ENCODE peak calls at places on chromosomes 7 and 10, in eight cellular contexts. F, O, Z, V, S, D, A and I are unnamed samples.

GRCh38 chr7:124155400-124156022 is 122.6 kb upstream of the TMEM229A start:
- DNase-seq in V (no peak), S (no peak), O (peak), A (peak), Z (no peak), D (no peak), F (no peak), I (no peak)

GRCh38 chr10:35735412-35735811 is 93.3 kb upstream of the FZD8 start:
- DNase-seq in A (peak), S (no peak), F (no peak), D (no peak), V (no peak), O (peak), Z (no peak), I (no peak)

GRCh38 chr10:101771380-101771779 is 4.5 kb downstream of the FGF8 start:
- DNase-seq in A (no peak), F (no peak), V (no peak), O (no peak), S (peak), D (no peak), Z (no peak), I (no peak)

GRCh38 chr10:80357000-80357803 is 621 bp downstream of the DYDC2 start:
- DNase-seq in Z (no peak), S (no peak), A (no peak), O (no peak), F (peak), V (no peak), D (peak), I (peak)

GRCh38 chr7:116200963-116201362 is 9.4 kb upstream of the TES start:
- DNase-seq in S (no peak), F (no peak), V (no peak), O (no peak), D (no peak), A (peak), Z (no peak), I (no peak)

GRCh38 chr7:95209276-95209675 is 115.1 kb downstream of the PON1 start:
- DNase-seq in S (no peak), V (no peak), O (peak), Z (no peak), A (no peak), F (no peak), D (no peak), I (no peak)

GRCh38 chr7:150986099-150986512 is 4.7 kb upstream of the NOS3 start:
- DNase-seq in O (peak), F (peak), A (peak), D (peak), S (peak), V (peak), Z (peak), I (peak)

GRCh38 chr7:1386623-1387220 is 72.5 kb downstream of the MICALL2 start:
- DNase-seq in V (no peak), S (no peak), A (no peak), Z (no peak), O (no peak), D (no peak), F (no peak), I (no peak)

GRCh38 chr10:98088186-98088971 is 46.1 kb upstream of the R3HCC1L start:
- DNase-seq in D (no peak), O (no peak), S (no peak), V (no peak), F (no peak), Z (no peak), A (no peak), I (no peak)

GRCh38 chr10:123093489-123093888 is 42.3 kb upstream of the HMX3 start:
- DNase-seq in F (no peak), A (no peak), O (no peak), V (no peak), Z (no peak), S (no peak), D (no peak), I (no peak)

GRCh38 chr7:8035647-8036518 is 67.3 kb downstream of the GLCCI1 start:
- DNase-seq in O (peak), D (no peak), A (peak), Z (no peak), S (no peak), F (no peak), V (no peak), I (no peak)
- TF ChIP-seq CTCF in O (peak), D (peak), A (peak), Z (peak), S (no peak), F (no peak), V (peak), I (peak)

GRCh38 chr7:73612598-73613269 is 11.6 kb downstream of the MLXIPL start:
- DNase-seq in O (peak), F (no peak), S (no peak), V (no peak), Z (peak), A (peak), D (peak), I (peak)
- TF ChIP-seq CTCF in O (peak), F (no peak), S (no peak), V (no peak), Z (no peak), A (peak), D (no peak), I (no peak)

GRCh38 chr7:16348251-16348650 is 73.1 kb downstream of the CRPPA start:
- DNase-seq in Z (no peak), D (no peak), F (no peak), O (no peak), A (no peak), S (no peak), V (no peak), I (no peak)
- TF ChIP-seq CTCF in Z (no peak), D (no peak), F (no peak), O (no peak), A (no peak), S (no peak), V (no peak), I (no peak)

GRCh38 chr7:24576171-24577052 is 3.2 kb downstream of the PALS2 start:
- DNase-seq in Z (peak), S (peak), F (peak), V (no peak), D (peak), O (peak), A (peak), I (peak)
- TF ChIP-seq CTCF in Z (peak), S (peak), F (no peak), V (peak), D (peak), O (peak), A (peak), I (peak)

GRCh38 chr10:13589316-13589715 is 2.6 kb downstream of the PRPF18 start:
- DNase-seq in D (no peak), Z (no peak), O (no peak), A (no peak), S (no peak), V (no peak), F (no peak), I (no peak)
- TF ChIP-seq CTCF in D (no peak), Z (no peak), O (peak), A (no peak), S (peak), V (no peak), F (no peak), I (no peak)

DNA sequence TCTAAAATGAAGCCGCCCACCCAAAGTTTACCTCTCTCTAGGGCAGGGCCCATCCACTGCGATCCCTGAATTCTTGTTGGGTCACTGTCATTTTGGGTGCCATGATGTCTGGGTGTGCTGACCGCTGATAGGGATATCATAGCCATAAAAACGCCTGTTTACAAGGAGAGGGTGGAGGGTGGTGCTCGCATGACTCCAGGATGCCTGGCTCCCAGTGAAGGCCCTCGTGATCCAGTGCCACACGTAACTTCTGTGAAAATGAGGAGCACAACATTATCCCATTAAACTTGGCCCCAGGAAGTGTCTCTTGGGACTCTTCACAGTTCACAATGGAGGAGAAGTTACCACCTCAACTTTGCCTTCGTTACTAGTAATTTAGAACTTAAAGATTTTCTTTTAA is 139.5 kb downstream of the TCF7L2 start:
- DNase-seq in A (no peak), O (no peak), S (no peak), F (no peak), D (no peak), Z (peak), V (no peak), I (no peak)
- TF ChIP-seq CTCF in A (no peak), O (no peak), S (no peak), F (no peak), D (no peak), Z (no peak), V (no peak), I (no peak)

GRCh38 chr10:90658791-90659190 is 199.0 kb downstream of the HTR7 start:
- DNase-seq in O (no peak), V (no peak), Z (no peak), A (no peak), F (no peak), D (peak), S (no peak), I (no peak)
- TF ChIP-seq CTCF in O (no peak), V (no peak), Z (no peak), A (no peak), F (no peak), D (no peak), S (no peak), I (no peak)

GRCh38 chr10:33274096-33274785 is 60.2 kb downstream of the NRP1 start:
- DNase-seq in Z (no peak), S (no peak), A (no peak), D (no peak), V (no peak), O (peak), F (no peak), I (no peak)

GRCh38 chr10:33270971-33271370 is 63.5 kb downstream of the NRP1 start:
- DNase-seq in A (no peak), D (no peak), O (no peak), V (no peak), S (no peak), Z (no peak), F (no peak), I (no peak)

GRCh38 chr10:33276282-33276923 is 58.1 kb downstream of the NRP1 start:
- DNase-seq in S (no peak), O (no peak), D (no peak), F (no peak), V (no peak), Z (no peak), A (no peak), I (peak)

GRCh38 chr10:33271969-33272583 is 62.4 kb downstream of the NRP1 start:
- DNase-seq in O (no peak), A (no peak), S (no peak), V (no peak), D (no peak), Z (no peak), F (no peak), I (no peak)

DNA sequence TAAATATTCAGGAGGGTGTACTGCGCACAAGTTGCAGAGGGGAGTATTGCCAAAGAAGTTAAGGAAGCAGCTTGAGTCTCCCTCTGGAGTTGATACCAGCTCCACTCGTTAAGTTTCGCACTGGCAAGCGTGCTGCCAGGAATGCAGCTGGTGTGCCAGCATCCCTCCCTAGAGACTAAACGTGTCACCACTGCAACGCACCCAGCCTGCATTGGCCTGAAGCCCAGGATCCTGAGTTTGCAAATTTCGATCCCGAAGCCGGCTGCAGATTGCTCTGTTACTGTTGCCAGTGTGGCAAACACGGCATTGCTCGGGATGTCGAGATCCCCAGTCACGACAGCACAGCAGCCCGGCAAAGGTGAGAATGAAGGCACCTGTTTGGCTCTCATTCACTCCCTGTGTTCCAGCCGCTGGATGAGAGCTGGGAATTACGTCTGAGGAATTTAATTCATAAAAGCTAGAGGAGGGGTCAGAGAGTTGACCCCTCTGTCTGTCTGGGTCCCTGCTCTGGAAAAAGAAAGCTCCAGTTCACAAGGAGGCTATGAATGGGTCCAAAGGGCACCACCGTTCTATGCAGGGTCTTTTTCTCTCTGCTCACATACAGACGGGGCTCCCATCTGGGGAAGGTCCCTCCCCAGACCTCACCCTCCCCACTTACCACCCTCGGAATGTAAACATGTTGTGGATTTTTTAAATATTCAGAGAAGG is 61.0 kb downstream of the NRP1 start:
- DNase-seq in F (peak), O (peak), V (no peak), S (no peak), Z (peak), D (no peak), A (peak), I (peak)
- TF ChIP-seq CTCF in F (no peak), O (no peak), V (no peak), S (no peak), Z (no peak), D (no peak), A (peak), I (no peak)

GRCh38 chr7:36017111-36017510 is 135.9 kb upstream of the EEPD1 start:
- DNase-seq in O (no peak), D (no peak), F (no peak), V (no peak), S (no peak), A (no peak), Z (no peak), I (no peak)
- TF ChIP-seq CTCF in O (no peak), D (no peak), F (no peak), V (no peak), S (no peak), A (no peak), Z (no peak), I (no peak)